ENCODE peak calls at places on chromosomes 11 and 22, in five cellular contexts. G is neuronal stem cell, N is mesenchymal stem cell, C is H9, O is H1. Z is an unnamed sample.

GRCh38 chr11:76184551-76184993 is 21.7 kb downstream of the WNT11 start:
- DNase-seq in O (no peak), G (no peak), N (peak; percentile 44), C (no peak), Z (peak; percentile 15)

GRCh38 chr11:130070829-130071205 is 1.1 kb downstream of the APLP2 start:
- DNase-seq in C (no peak), N (peak; percentile 39), G (no peak), O (no peak), Z (peak; percentile 36)

GRCh38 chr22:24290459-24290858 is 19.8 kb downstream of the SPECC1L start:
- DNase-seq in O (no peak), N (no peak), G (no peak), C (no peak), Z (peak; percentile 45)

GRCh38 chr22:42932197-42932519 is 75.1 kb upstream of the ARFGAP3 start:
- DNase-seq in O (no peak), C (no peak), N (no peak), G (no peak), Z (no peak)

GRCh38 chr11:115215694-115216615 is 288.3 kb downstream of the CADM1 start:
- DNase-seq in N (peak; percentile 13), C (peak; percentile 41), G (no peak), O (no peak), Z (no peak)

GRCh38 chr11:111064118-111064517 is 181.4 kb upstream of the POU2AF2 start:
- DNase-seq in N (peak; percentile 63), O (no peak), C (no peak), G (no peak), Z (peak; percentile 92)

GRCh38 chr22:22995166-22995565 is 75.2 kb upstream of the GNAZ start:
- DNase-seq in N (no peak), O (no peak), G (no peak), C (no peak), Z (no peak)

GRCh38 chr11:122755409-122755808 is 82.9 kb upstream of the CRTAM start:
- DNase-seq in G (no peak), N (no peak), C (no peak), O (no peak), Z (no peak)

GRCh38 chr11:134530826-134531225 is 118.8 kb upstream of the B3GAT1 start:
- DNase-seq in G (no peak), N (no peak), O (no peak), C (peak; percentile 18), Z (no peak)

GRCh38 chr11:115052601-115053000 is 374.3 kb downstream of the NXPE2 start:
- DNase-seq in O (no peak), G (no peak), C (no peak), N (no peak), Z (no peak)

GRCh38 chr11:35997908-35998307 is 54.0 kb downstream of the LDLRAD3 start:
- DNase-seq in G (no peak), C (no peak), N (no peak), O (no peak), Z (no peak)

GRCh38 chr11:78112588-78113275 is 26.7 kb downstream of the ALG8 start:
- DNase-seq in O (no peak), C (no peak), G (no peak), N (no peak), Z (no peak)

GRCh38 chr11:97684486-97685439 is 1295.0 kb downstream of the JRKL start:
- DNase-seq in O (no peak), C (no peak), N (no peak), G (no peak), Z (no peak)

GRCh38 chr11:75338516-75339218 is 12.8 kb downstream of the ARRB1 start:
- DNase-seq in O (no peak), C (no peak), G (no peak), N (peak; percentile 77), Z (peak; percentile 65)

GRCh38 chr11:46493786-46494185 is 100.0 kb downstream of the AMBRA1 start:
- DNase-seq in N (no peak), C (no peak), G (no peak), O (no peak), Z (no peak)

GRCh38 chr11:14607713-14608112 is 35.9 kb upstream of the PDE3B start:
- DNase-seq in O (no peak), C (no peak), G (no peak), N (no peak), Z (no peak)

DNA sequence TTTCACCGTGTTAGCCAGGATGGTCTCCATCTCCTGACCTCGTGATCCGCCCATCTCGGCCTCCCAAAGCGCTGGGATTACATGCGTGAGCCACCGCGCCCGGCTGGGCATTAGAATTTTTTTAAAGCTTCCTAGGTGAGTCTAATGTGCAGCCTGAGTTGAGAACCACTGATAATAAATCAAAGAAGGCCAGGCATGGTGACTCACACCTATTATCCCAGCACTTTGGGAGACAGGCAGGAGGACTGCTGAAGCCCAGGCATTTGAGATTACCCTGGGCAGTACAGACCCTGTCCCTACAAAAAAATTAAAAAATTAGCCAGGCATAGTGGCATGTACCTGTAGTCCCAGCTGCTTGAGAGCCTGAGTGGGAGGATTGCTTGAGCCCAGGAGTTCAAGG is 13.7 kb downstream of the MEI1 start:
- DNase-seq in N (no peak), O (no peak), C (no peak), G (no peak), Z (no peak)
- H2BK15ac ChIP-seq in N (no peak overlapping the region), O (no peak overlapping the region), C (no peak overlapping the region), G (no peak overlapping the region), Z (no peak overlapping the region)

GRCh38 chr11:100827934-100828661 is 141.0 kb downstream of the ARHGAP42 start:
- DNase-seq in C (peak; percentile 44), N (peak; percentile 75), O (no peak), G (no peak), Z (peak; percentile 84)

GRCh38 chr11:100825610-100826009 is 138.5 kb downstream of the ARHGAP42 start:
- DNase-seq in G (no peak), O (no peak), C (no peak), N (no peak), Z (no peak)

GRCh38 chr11:100821198-100821597 is 134.1 kb downstream of the ARHGAP42 start:
- DNase-seq in N (no peak), O (no peak), C (no peak), G (peak; percentile 30), Z (no peak)

GRCh38 chr11:100824041-100824440 is 137.0 kb downstream of the ARHGAP42 start:
- DNase-seq in C (no peak), G (no peak), N (no peak), O (no peak), Z (no peak)

GRCh38 chr11:100823360-100823759 is 136.3 kb downstream of the ARHGAP42 start:
- DNase-seq in N (no peak), O (no peak), C (no peak), G (no peak), Z (peak; percentile 36)
- H4K91ac ChIP-seq in N (no peak overlapping the region), O (no peak overlapping the region), C (no peak overlapping the region), G (no peak overlapping the region), Z (no peak overlapping the region)

GRCh38 chr11:74141908-74142307 is 28.9 kb downstream of the C2CD3 start:
- DNase-seq in G (no peak), C (no peak), O (no peak), N (no peak), Z (no peak)
- H2BK15ac ChIP-seq in G (no peak overlapping the region), C (no peak overlapping the region), O (no peak overlapping the region), N (no peak overlapping the region), Z (peak overlapping the region; percentile 78)

DNA sequence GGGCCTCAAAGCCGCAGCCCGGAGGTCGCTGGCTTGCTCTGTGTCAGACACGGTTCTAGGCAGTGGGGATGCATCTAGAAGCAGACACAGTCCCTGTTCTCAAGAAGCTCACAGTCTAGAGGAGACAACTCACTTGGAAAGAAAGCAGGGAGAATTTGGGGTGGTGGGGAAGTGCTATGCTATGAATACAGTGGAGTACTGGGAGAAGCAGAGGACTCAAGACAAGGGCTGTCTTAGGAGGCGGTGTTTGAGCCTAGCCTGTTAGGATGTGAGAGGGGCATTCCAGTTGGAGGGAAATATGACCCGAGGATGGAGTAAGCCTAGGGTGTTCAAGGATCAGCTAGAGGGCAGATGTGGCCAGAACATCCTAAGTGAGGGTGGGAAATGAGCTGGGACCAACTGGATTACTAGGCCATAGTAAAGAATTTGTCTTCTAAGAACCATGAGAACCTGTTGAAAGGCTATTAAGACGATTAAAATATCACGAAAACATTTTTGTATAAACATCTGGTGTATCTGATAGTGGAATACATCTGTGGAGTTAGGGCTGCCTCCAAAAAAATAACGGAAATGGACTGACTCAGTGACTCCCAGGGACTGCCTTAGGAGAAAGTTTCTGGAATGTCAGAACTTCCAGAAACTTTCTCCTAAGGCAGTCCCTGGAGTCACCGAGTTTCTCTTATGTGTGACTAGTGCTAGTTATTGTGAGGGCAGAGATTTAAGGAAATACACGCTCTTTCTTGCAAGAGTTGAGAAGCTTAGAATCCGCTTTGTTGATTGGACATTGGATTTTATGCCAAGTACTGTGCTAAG is 1.1 kb upstream of the PITPNB start:
- DNase-seq in O (no peak), N (peak; percentile 85), C (peak; percentile 60), G (peak; percentile 54), Z (peak; percentile 72)
- H4K91ac ChIP-seq in O (no peak overlapping the region), N (peak overlapping the region; percentile 52), C (no peak overlapping the region), G (no peak overlapping the region), Z (peak overlapping the region; percentile 85)

GRCh38 chr11:86818466-86819282 is 18.3 kb downstream of the PRSS23 start:
- DNase-seq in O (no peak), N (peak; percentile 83), G (no peak), C (no peak), Z (peak; percentile 81)
- H2BK15ac ChIP-seq in O (no peak overlapping the region), N (no peak overlapping the region), G (no peak overlapping the region), C (no peak overlapping the region), Z (peak overlapping the region; percentile 55)